ENCODE peak calls at places on chromosomes 6 and 20, in nine cellular contexts. Y is ovary, I is adrenal gland, H is transverse colon, F is heart left ventricle, G is breast epithelium, O is esophagus muscularis mucosa, A is HCT116, E is H1. U is an unnamed sample.

GRCh38 chr6:147506704-147507114 is 1.8 kb upstream of the SAMD5 start:
- DNase-seq in Y (peak; percentile 16), I (peak; percentile 72), H (peak; percentile 82), F (peak; percentile 69), G (peak; percentile 52), O (no peak), A (no peak), E (no peak), U (no peak)

GRCh38 chr6:133441491-133441890 is 200.3 kb downstream of the EYA4 start:
- DNase-seq in Y (no peak), I (no peak), H (no peak), F (no peak), G (no peak), O (no peak), A (no peak), E (no peak), U (no peak)

GRCh38 chr20:31547017-31547675 is 32.9 kb downstream of the HM13 start:
- DNase-seq in Y (peak; percentile 79), I (peak; percentile 84), H (peak; percentile 88), F (peak; percentile 86), G (peak; percentile 79), O (peak; percentile 96), A (peak; percentile 83), E (no peak), U (peak; percentile 20)

GRCh38 chr6:99151634-99152344 is 197.7 kb downstream of the FAXC start:
- DNase-seq in Y (no peak), I (peak; percentile 14), H (peak; percentile 25), F (peak; percentile 13), G (no peak), O (peak; percentile 55), A (peak; percentile 37), E (peak; percentile 33), U (no peak)

GRCh38 chr6:106744781-106745180 is 115.4 kb downstream of the QRSL1 start:
- DNase-seq in Y (no peak), I (no peak), H (no peak), F (no peak), G (no peak), O (no peak), A (no peak), E (no peak), U (no peak)

GRCh38 chr6:36906539-36906938 is 20.8 kb downstream of the C6orf89 start:
- DNase-seq in Y (no peak), I (peak; percentile 54), H (peak; percentile 20), F (peak; percentile 74), G (peak; percentile 57), O (no peak), A (no peak), E (no peak), U (no peak)

GRCh38 chr6:132483779-132484679 is 28.9 kb downstream of the STX7 start:
- DNase-seq in Y (peak; percentile 10), I (peak; percentile 42), H (peak; percentile 13), F (peak; percentile 42), G (no peak), O (no peak), A (peak; percentile 47), E (no peak), U (no peak)

GRCh38 chr6:31822038-31822821 is 5.3 kb upstream of the HSPA1B start:
- DNase-seq in Y (peak; percentile 87), I (peak; percentile 95), H (peak; percentile 92), F (peak; percentile 89), G (peak; percentile 87), O (peak; percentile 98), A (no peak), E (no peak), U (peak; percentile 25)

GRCh38 chr6:46263709-46264091 is 92.9 kb upstream of the ENPP5 start:
- DNase-seq in Y (no peak), I (no peak), H (no peak), F (no peak), G (no peak), O (no peak), A (no peak), E (no peak), U (no peak)

GRCh38 chr20:58714340-58714922 is 21.8 kb downstream of the NPEPL1 start:
- DNase-seq in Y (no peak), I (peak; percentile 5), H (peak; percentile 7), F (peak; percentile 7), G (no peak), O (peak; percentile 89), A (no peak), E (no peak), U (no peak)

GRCh38 chr20:23237166-23237565 is 113.4 kb upstream of the NXT1 start:
- DNase-seq in Y (no peak), I (no peak), H (no peak), F (no peak), G (no peak), O (peak; percentile 64), A (no peak), E (no peak), U (no peak)

GRCh38 chr6:3026811-3027626 is 27.3 kb downstream of the NQO2 start:
- DNase-seq in Y (no peak), I (no peak), H (peak; percentile 24), F (no peak), G (no peak), O (no peak), A (no peak), E (no peak), U (no peak)

GRCh38 chr6:21603516-21603952 is 10.0 kb downstream of the SOX4 start:
- DNase-seq in Y (no peak), I (no peak), H (no peak), F (no peak), G (no peak), O (no peak), A (no peak), E (no peak), U (no peak)

GRCh38 chr20:16846011-16846410 is 97.9 kb downstream of the OTOR start:
- DNase-seq in Y (no peak), I (no peak), H (no peak), F (no peak), G (no peak), O (no peak), A (no peak), E (no peak), U (no peak)

GRCh38 chr6:37920667-37921066 is 101.1 kb downstream of the ZFAND3 start:
- DNase-seq in Y (no peak), I (no peak), H (no peak), F (no peak), G (no peak), O (no peak), A (no peak), E (no peak), U (no peak)

GRCh38 chr6:127520061-127520460 is 926 bp upstream of the MTCL3 start:
- DNase-seq in Y (no peak), I (peak; percentile 8), H (no peak), F (no peak), G (no peak), O (no peak), A (no peak), E (no peak), U (no peak)

GRCh38 chr6:31083742-31084354 is 28.5 kb downstream of the C6orf15 start:
- DNase-seq in Y (no peak), I (peak; percentile 26), H (peak; percentile 44), F (peak; percentile 50), G (no peak), O (no peak), A (peak; percentile 61), E (peak; percentile 54), U (no peak)

GRCh38 chr6:115901896-115902295 is 158.8 kb downstream of the FRK start:
- DNase-seq in Y (no peak), I (no peak), H (no peak), F (no peak), G (no peak), O (no peak), A (no peak), E (no peak), U (no peak)

GRCh38 chr6:42889815-42890214 is 10.4 kb downstream of the RPL7L1 start:
- DNase-seq in Y (no peak), I (no peak), H (no peak), F (no peak), G (no peak), O (no peak), A (no peak), E (no peak), U (no peak)

GRCh38 chr6:70413114-70413828 is at the start of gene FAM135A:
- DNase-seq in Y (peak; percentile 98), I (peak; percentile 99), H (peak; percentile 99), F (peak; percentile 97), G (peak; percentile 97), O (peak; percentile 98), A (peak; percentile 98), E (peak; percentile 99), U (peak; percentile 84)
- TF ChIP-seq POLR2A in Y (peak; percentile 52), I (peak; percentile 74), H (peak; percentile 85), F (no peak), G (peak; percentile 12), O (no peak), A (peak; percentile 94), E (peak; percentile 99), U (peak; percentile 31)

GRCh38 chr6:107768044-107768443 is 56.1 kb downstream of the SCML4 start:
- DNase-seq in Y (no peak), I (no peak), H (no peak), F (no peak), G (no peak), O (no peak), A (no peak), E (no peak), U (no peak)
- H3K27ac ChIP-seq in Y (no peak overlapping the region), I (no peak overlapping the region), H (no peak overlapping the region), F (no peak overlapping the region), G (no peak overlapping the region), O (no peak overlapping the region), A (no peak overlapping the region), E (no peak overlapping the region), U (no peak overlapping the region)

GRCh38 chr6:114586298-114586697 is 243.5 kb upstream of the HS3ST5 start:
- DNase-seq in Y (no peak), I (no peak), H (no peak), F (no peak), G (no peak), O (no peak), A (no peak), E (no peak), U (no peak)
- TF ChIP-seq POLR2A in Y (no peak), I (no peak), H (no peak), F (no peak), G (no peak), O (no peak), A (no peak), E (no peak), U (no peak)

GRCh38 chr6:108947114-108947854 is 99.1 kb downstream of the ARMC2 start:
- DNase-seq in Y (no peak), I (peak; percentile 23), H (no peak), F (no peak), G (peak; percentile 73), O (peak; percentile 72), A (no peak), E (no peak), U (no peak)

GRCh38 chr6:108946695-108947094 is 98.5 kb downstream of the ARMC2 start:
- DNase-seq in Y (peak; percentile 38), I (no peak), H (no peak), F (no peak), G (no peak), O (no peak), A (no peak), E (no peak), U (no peak)

GRCh38 chr6:108944707-108945685 is 96.8 kb downstream of the ARMC2 start:
- DNase-seq in Y (peak; percentile 86), I (peak; percentile 55), H (no peak), F (peak; percentile 84), G (no peak), O (peak; percentile 80), A (no peak), E (no peak), U (no peak)

GRCh38 chr6:108944058-108944457 is 95.8 kb downstream of the ARMC2 start:
- DNase-seq in Y (no peak), I (no peak), H (no peak), F (no peak), G (no peak), O (no peak), A (no peak), E (no peak), U (no peak)

GRCh38 chr6:108945686-108946158 is 97.5 kb downstream of the ARMC2 start:
- DNase-seq in Y (peak; percentile 94), I (peak; percentile 93), H (peak; percentile 37), F (peak; percentile 90), G (no peak), O (no peak), A (no peak), E (no peak), U (no peak)
- H3K27ac ChIP-seq in Y (peak overlapping the region; percentile 95), I (peak overlapping the region; percentile 24), H (peak overlapping the region; percentile 83), F (peak overlapping the region; percentile 96), G (peak overlapping the region; percentile 89), O (peak overlapping the region; percentile 85), A (no peak overlapping the region), E (no peak overlapping the region), U (peak overlapping the region; percentile 94)